ENCODE peak calls at places on chromosome 9, in eight cellular contexts. Z, K, N, C, H, A, L and E are unnamed samples. For H3K27me3, the result is how much of the 10 kb centered on the place peaks cover.

GRCh38 chr9:35108946-35109575 is 6.1 kb upstream of the STOML2 start:
- DNase-seq in Z (no peak), K (no peak), N (no peak), C (no peak), H (no peak), A (no peak), L (no peak), E (no peak)

GRCh38 chr9:33458444-33458843 is 11.1 kb upstream of the AQP3 start:
- DNase-seq in Z (no peak), K (no peak), N (peak), C (peak), H (no peak), A (no peak), L (no peak), E (no peak)

GRCh38 chr9:95574176-95574575 is 57.4 kb upstream of the PTCH1 start:
- DNase-seq in Z (no peak), K (no peak), N (no peak), C (no peak), H (no peak), A (no peak), L (no peak), E (no peak)

GRCh38 chr9:89942643-89943042 is 337.8 kb downstream of the GADD45G start:
- DNase-seq in Z (no peak), K (no peak), N (no peak), C (no peak), H (no peak), A (no peak), L (no peak), E (no peak)

GRCh38 chr9:37966443-37967271 is 62.7 kb upstream of the SLC25A51 start:
- DNase-seq in Z (no peak), K (no peak), N (peak), C (peak), H (no peak), A (no peak), L (peak), E (no peak)

GRCh38 chr9:20512106-20512505 is 110.2 kb downstream of the MLLT3 start:
- DNase-seq in Z (no peak), K (no peak), N (no peak), C (no peak), H (no peak), A (no peak), L (no peak), E (no peak)

GRCh38 chr9:22111176-22111870 is 102.2 kb upstream of the CDKN2B start:
- DNase-seq in Z (no peak), K (no peak), N (no peak), C (no peak), H (no peak), A (no peak), L (no peak), E (no peak)

GRCh38 chr9:93028448-93029006 is 30.0 kb upstream of the SUSD3 start:
- DNase-seq in Z (no peak), K (no peak), N (no peak), C (peak), H (no peak), A (no peak), L (peak), E (no peak)

GRCh38 chr9:116939605-116940004 is 252.5 kb downstream of the TRIM32 start:
- DNase-seq in Z (no peak), K (no peak), N (no peak), C (no peak), H (no peak), A (no peak), L (no peak), E (no peak)

GRCh38 chr9:31582071-31582470 is 802.4 kb upstream of the ACO1 start:
- DNase-seq in Z (no peak), K (no peak), N (no peak), C (no peak), H (no peak), A (no peak), L (no peak), E (no peak)

GRCh38 chr9:26264709-26265601 is 586.7 kb upstream of the TUSC1 start:
- DNase-seq in Z (no peak), K (no peak), N (no peak), C (no peak), H (no peak), A (no peak), L (no peak), E (no peak)

GRCh38 chr9:70427161-70427945 is 12.9 kb upstream of the KLF9 start:
- DNase-seq in Z (no peak), K (peak), N (no peak), C (no peak), H (no peak), A (no peak), L (no peak), E (no peak)

GRCh38 chr9:81053298-81054025 is 635.9 kb downstream of the TLE1 start:
- DNase-seq in Z (no peak), K (no peak), N (no peak), C (no peak), H (no peak), A (no peak), L (no peak), E (no peak)

GRCh38 chr9:125998837-125999503 is 251.8 kb downstream of the PBX3 start:
- DNase-seq in Z (no peak), K (peak), N (no peak), C (no peak), H (no peak), A (no peak), L (no peak), E (no peak)

GRCh38 chr9:109542922-109543321 is 44.8 kb upstream of the PTPN3 start:
- DNase-seq in Z (no peak), K (no peak), N (no peak), C (no peak), H (no peak), A (no peak), L (no peak), E (no peak)

GRCh38 chr9:94449486-94449885 is 105.4 kb upstream of the PCAT7 start:
- DNase-seq in Z (no peak), K (no peak), N (no peak), C (no peak), H (no peak), A (no peak), L (no peak), E (no peak)

GRCh38 chr9:75866273-75866871 is 24.1 kb upstream of the PCSK5 start:
- DNase-seq in Z (no peak), K (no peak), N (peak), C (no peak), H (peak), A (no peak), L (peak), E (no peak)

GRCh38 chr9:123654218-123654617 is 275.7 kb downstream of the DENND1A start:
- DNase-seq in Z (no peak), K (no peak), N (no peak), C (no peak), H (no peak), A (no peak), L (no peak), E (no peak)

GRCh38 chr9:98862936-98863335 is 55.5 kb downstream of the GALNT12 start:
- DNase-seq in Z (no peak), K (no peak), N (no peak), C (no peak), H (no peak), A (no peak), L (no peak), E (no peak)

GRCh38 chr9:88746029-88746743 is 211.2 kb downstream of the NXNL2 start:
- DNase-seq in Z (peak), K (peak), N (no peak), C (no peak), H (peak), A (no peak), L (peak), E (no peak)

GRCh38 chr9:88425538-88425950 is 37.3 kb downstream of the SPIN1 start:
- DNase-seq in Z (no peak), K (no peak), N (no peak), C (no peak), H (no peak), A (no peak), L (no peak), E (no peak)

GRCh38 chr9:19397845-19398244 is 11.0 kb upstream of the ACER2 start:
- DNase-seq in Z (no peak), K (no peak), N (peak), C (no peak), H (no peak), A (no peak), L (no peak), E (no peak)

GRCh38 chr9:89664896-89665329 is 60.1 kb downstream of the GADD45G start:
- DNase-seq in Z (no peak), K (no peak), N (peak), C (peak), H (no peak), A (no peak), L (peak), E (no peak)

GRCh38 chr9:131810351-131811170 is 70.7 kb upstream of the RAPGEF1 start:
- DNase-seq in Z (no peak), K (no peak), N (no peak), C (no peak), H (no peak), A (no peak), L (no peak), E (no peak)

GRCh38 chr9:69981686-69982450 is 61.8 kb upstream of the MAMDC2 start:
- DNase-seq in Z (no peak), K (no peak), N (no peak), C (no peak), H (no peak), A (no peak), L (no peak), E (no peak)

GRCh38 chr9:135213566-135213965 is 126.1 kb downstream of the OLFM1 start:
- DNase-seq in Z (no peak), K (peak), N (no peak), C (no peak), H (no peak), A (no peak), L (no peak), E (no peak)

GRCh38 chr9:111163738-111164399 is 125.6 kb upstream of the LPAR1 start:
- DNase-seq in Z (no peak), K (no peak), N (no peak), C (no peak), H (no peak), A (no peak), L (no peak), E (no peak)

DNA sequence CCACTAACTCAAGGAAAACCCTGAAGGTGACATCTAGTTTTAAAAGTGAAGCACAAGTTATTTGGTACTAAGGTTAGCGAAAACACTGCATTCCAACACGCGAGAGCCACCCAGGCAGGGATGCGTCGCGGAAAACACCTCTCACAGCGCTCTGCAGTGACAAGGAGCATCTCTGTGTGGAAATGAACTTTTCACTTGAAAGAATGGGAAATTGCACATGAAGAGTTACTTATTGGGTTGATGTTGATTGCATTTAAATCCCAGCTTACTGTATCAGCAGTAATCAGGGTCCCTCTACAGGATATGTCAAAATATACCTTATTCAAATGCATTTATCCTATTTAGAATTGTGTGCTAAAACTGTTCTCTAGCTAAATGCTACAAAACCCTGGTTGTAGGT is 144.4 kb downstream of the BNC2 start:
- DNase-seq in Z (no peak), K (no peak), N (no peak), C (no peak), H (no peak), A (no peak), L (no peak), E (no peak)
- H3K27me3 ChIP-seq in Z (under half), K (under half), N (under half), C (under half), H (under half), A (under half), L (under half), E (under half)

GRCh38 chr9:13718086-13718485 is 438.6 kb upstream of the MPDZ start:
- DNase-seq in Z (no peak), K (no peak), N (no peak), C (no peak), H (no peak), A (no peak), L (no peak), E (no peak)

GRCh38 chr9:13718539-13718938 is 439.0 kb upstream of the MPDZ start:
- DNase-seq in Z (no peak), K (no peak), N (no peak), C (no peak), H (no peak), A (no peak), L (no peak), E (no peak)

GRCh38 chr9:13715430-13715829 is 435.9 kb upstream of the MPDZ start:
- DNase-seq in Z (no peak), K (no peak), N (no peak), C (no peak), H (no peak), A (no peak), L (no peak), E (no peak)

GRCh38 chr9:13717356-13718057 is 438.0 kb upstream of the MPDZ start:
- DNase-seq in Z (no peak), K (no peak), N (no peak), C (no peak), H (no peak), A (no peak), L (no peak), E (no peak)

GRCh38 chr9:13716620-13717019 is 437.1 kb upstream of the MPDZ start:
- DNase-seq in Z (no peak), K (no peak), N (no peak), C (no peak), H (no peak), A (no peak), L (no peak), E (no peak)
- TF ChIP-seq POLR2A in Z (no peak), K (no peak), N (no peak), C (no peak), H (no peak), A (no peak), L (no peak), E (no peak)

GRCh38 chr9:133532937-133533668 is 1.4 kb upstream of the ADAMTSL2 start:
- DNase-seq in Z (no peak), K (peak), N (peak), C (peak), H (no peak), A (peak), L (peak), E (no peak)

GRCh38 chr9:133536080-133536479 is 1.6 kb downstream of the ADAMTSL2 start:
- DNase-seq in Z (no peak), K (no peak), N (no peak), C (no peak), H (no peak), A (no peak), L (no peak), E (no peak)

GRCh38 chr9:133535285-133535877 is 877 bp downstream of the ADAMTSL2 start:
- DNase-seq in Z (no peak), K (no peak), N (no peak), C (no peak), H (no peak), A (no peak), L (no peak), E (no peak)

GRCh38 chr9:133533878-133534277 is 626 bp upstream of the ADAMTSL2 start:
- DNase-seq in Z (no peak), K (no peak), N (no peak), C (no peak), H (no peak), A (no peak), L (no peak), E (no peak)

DNA sequence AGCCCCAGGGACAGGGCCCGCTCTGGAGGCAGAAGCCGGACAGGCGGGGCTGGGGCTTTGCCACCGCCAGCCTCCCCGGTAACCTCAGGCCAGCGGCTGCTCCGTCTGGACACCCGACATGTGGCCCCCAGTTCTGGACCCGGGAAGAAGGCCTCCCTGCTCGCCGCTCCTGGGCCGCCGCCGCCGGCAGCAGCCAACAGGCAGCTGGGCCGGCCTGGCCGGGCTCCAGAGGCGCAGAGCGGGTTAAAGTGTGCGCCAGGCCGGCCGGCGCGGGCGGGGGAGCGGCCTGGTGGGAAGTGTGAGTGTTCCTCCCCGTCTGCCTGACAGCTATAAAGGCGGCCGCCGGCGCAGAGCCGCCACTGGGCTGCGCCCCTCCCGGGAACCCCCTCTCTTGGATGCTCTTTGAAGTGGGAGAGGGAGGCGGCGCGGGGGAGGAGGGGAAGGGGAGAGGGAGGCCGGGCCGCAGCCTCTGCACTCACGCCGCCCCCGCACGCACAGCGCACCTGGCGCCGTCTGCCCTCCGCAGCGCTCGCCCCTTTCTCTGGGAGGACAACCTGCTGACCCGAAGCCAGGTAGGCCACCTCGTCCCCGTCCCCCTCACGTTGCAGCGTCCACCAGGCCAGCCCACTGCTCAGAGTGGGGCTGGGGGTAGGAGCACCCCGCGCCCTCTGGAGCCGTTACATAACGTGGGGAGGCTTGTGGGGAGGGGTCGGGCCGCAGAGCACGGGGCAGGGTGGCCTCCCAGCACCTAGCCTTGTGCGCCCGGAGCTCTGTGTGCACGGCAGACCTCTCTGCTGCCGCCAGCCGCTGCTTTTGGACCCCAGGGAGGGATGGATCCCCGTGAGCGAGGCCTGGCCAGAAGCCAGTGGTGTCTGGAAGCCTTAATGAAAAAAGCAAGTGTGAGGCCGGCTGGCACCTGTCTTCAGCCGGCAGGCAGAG is at the start of gene ADAMTSL2:
- DNase-seq in Z (peak), K (peak), N (peak), C (peak), H (no peak), A (no peak), L (peak), E (no peak)
- TF ChIP-seq EP300 in Z (no peak), K (no peak), N (no peak), C (no peak), H (no peak), A (no peak), L (no peak), E (no peak)

DNA sequence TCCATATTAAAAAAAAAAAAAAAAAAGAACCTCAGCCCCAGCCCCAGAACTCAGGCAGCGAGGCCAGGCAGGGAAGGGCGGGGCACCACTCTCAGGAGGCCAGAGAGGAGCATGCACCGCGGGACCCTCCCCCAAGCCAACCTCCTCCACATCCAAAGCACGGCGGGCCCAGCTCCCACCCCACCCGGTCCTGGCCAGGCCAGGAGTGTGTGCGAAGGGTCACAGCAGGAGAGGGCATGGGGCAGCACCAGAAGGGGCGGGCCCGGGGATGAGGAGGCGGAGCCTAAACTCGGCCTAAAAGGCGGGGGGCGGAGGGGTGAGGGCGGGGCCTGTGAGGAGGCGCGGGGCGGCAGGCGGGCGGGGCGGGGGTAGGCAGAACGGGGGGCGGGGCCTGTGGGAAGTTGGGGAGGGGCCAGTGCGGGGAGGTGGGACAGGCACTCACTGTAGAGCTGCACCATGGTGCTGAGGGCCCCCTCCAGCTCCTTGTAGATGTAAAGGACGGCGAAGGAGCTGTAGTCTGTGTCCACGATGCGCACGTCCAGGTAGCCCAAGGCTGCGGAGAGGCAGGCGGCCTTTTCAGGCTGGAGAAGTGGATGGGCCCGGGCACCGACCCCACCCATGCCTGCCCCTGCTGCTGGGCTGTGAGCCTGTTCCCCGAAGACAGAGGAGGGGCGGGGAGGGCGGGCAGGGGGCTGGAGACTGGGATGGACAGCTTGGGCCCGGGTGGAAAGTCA is 1.2 kb downstream of the LCN15 start:
- DNase-seq in Z (peak), K (peak), N (peak), C (peak), H (no peak), A (peak), L (peak), E (no peak)
- H3K27me3 ChIP-seq in Z (under half), K (under half), N (half or more), C (under half), H (under half), A (under half), L (half or more), E (half or more)

GRCh38 chr9:127930298-127931091 is at the start of gene PIP5KL1:
- DNase-seq in Z (peak), K (peak), N (peak), C (peak), H (peak), A (peak), L (peak), E (peak)

GRCh38 chr9:127929044-127929979 is 1.3 kb downstream of the PIP5KL1 start:
- DNase-seq in Z (no peak), K (no peak), N (no peak), C (no peak), H (no peak), A (no peak), L (no peak), E (no peak)

GRCh38 chr9:127928232-127929043 is 2.1 kb downstream of the PIP5KL1 start:
- DNase-seq in Z (no peak), K (no peak), N (no peak), C (no peak), H (no peak), A (no peak), L (no peak), E (no peak)

GRCh38 chr9:127934248-127934647 is 3.4 kb downstream of the DPM2 start:
- DNase-seq in Z (no peak), K (no peak), N (no peak), C (no peak), H (no peak), A (no peak), L (no peak), E (no peak)

GRCh38 chr9:127931092-127931881 is 710 bp upstream of the PIP5KL1 start:
- DNase-seq in Z (no peak), K (no peak), N (no peak), C (peak), H (no peak), A (no peak), L (no peak), E (no peak)
- TF ChIP-seq POLR2A in Z (no peak), K (no peak), N (no peak), C (peak), H (no peak), A (no peak), L (no peak), E (no peak)

DNA sequence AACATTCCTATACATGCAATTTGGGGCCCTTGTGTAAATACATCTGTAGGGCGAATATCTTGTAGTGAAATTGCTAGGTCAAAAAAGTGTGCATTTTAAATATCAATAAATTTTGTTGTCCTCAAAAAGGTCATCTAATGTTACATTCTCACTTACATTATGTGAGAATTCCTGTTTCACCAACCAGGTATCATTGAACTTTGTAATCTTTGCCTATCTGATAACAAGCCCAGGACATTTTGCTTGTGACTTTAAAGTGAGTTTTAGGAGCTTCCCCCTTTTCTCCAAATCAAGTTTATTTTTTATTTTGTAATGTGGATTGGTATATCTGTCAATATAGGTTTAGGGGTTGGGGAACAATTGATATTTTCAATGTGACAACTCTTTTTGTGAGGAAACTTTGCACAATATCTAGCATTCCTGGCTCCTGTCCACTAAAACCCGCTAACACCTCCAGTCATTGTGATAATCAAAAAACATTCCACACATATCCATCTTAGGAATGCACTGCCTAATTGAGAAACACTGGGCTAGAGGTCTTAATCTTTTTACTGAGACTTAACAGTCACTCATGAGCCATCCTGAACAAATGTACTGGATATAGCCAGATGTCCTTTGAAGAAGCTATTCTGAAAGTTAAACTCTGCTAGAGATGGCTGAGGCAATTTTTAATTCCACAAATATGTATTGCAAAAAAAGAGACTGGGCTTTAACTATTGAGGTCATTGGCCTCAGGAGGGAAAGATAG is 72.5 kb upstream of the SLC1A1 start:
- DNase-seq in Z (no peak), K (no peak), N (no peak), C (no peak), H (no peak), A (no peak), L (no peak), E (no peak)
- TF ChIP-seq EP300 in Z (no peak), K (no peak), N (no peak), C (no peak), H (no peak), A (no peak), L (no peak), E (no peak)